ENCODE peak calls at places on chromosomes 2 and 18, in five cellular contexts. One of them, this sample, is unnamed.
A peak's percentile ranks its signal among the peaks of the same experiment; 100 is the strongest.

GRCh38 chr2:57880967-57881366 is 165.6 kb upstream of the VRK2 start:
- DNase-seq in small intestine: no peak
- DNase-seq in right atrium auricular region: no peak
- DNase-seq in sigmoid colon: no peak
- DNase-seq in fibroblast of lung: no peak
- DNase-seq in this sample: no peak

GRCh38 chr2:11726384-11726783 is 20.0 kb upstream of the LPIN1 start:
- DNase-seq in small intestine: no peak
- DNase-seq in right atrium auricular region: no peak
- DNase-seq in sigmoid colon: peak; percentile 73
- DNase-seq in fibroblast of lung: peak; percentile 56
- DNase-seq in this sample: no peak

GRCh38 chr18:28095631-28096030 is 81.3 kb downstream of the CDH2 start:
- DNase-seq in small intestine: no peak
- DNase-seq in right atrium auricular region: no peak
- DNase-seq in sigmoid colon: no peak
- DNase-seq in fibroblast of lung: no peak
- DNase-seq in this sample: no peak

GRCh38 chr18:23340661-23341060 is 112.4 kb upstream of the RIOK3 start:
- DNase-seq in small intestine: no peak
- DNase-seq in right atrium auricular region: peak; percentile 81
- DNase-seq in sigmoid colon: no peak
- DNase-seq in fibroblast of lung: peak; percentile 79
- DNase-seq in this sample: no peak

GRCh38 chr2:18380316-18380715 is 180.1 kb downstream of the RDH14 start:
- DNase-seq in small intestine: no peak
- DNase-seq in right atrium auricular region: no peak
- DNase-seq in sigmoid colon: no peak
- DNase-seq in fibroblast of lung: peak; percentile 17
- DNase-seq in this sample: no peak

GRCh38 chr2:105962221-105962620 is 217.5 kb downstream of the NCK2 start:
- DNase-seq in small intestine: no peak
- DNase-seq in right atrium auricular region: no peak
- DNase-seq in sigmoid colon: no peak
- DNase-seq in fibroblast of lung: no peak
- DNase-seq in this sample: no peak

GRCh38 chr18:3458378-3458777 is 8.4 kb downstream of the TGIF1 start:
- DNase-seq in small intestine: peak; percentile 31
- DNase-seq in right atrium auricular region: no peak
- DNase-seq in sigmoid colon: no peak
- DNase-seq in fibroblast of lung: no peak
- DNase-seq in this sample: no peak

GRCh38 chr2:188512456-188512855 is 220.8 kb downstream of the GULP1 start:
- DNase-seq in small intestine: peak; percentile 28
- DNase-seq in right atrium auricular region: no peak
- DNase-seq in sigmoid colon: no peak
- DNase-seq in fibroblast of lung: peak; percentile 83
- DNase-seq in this sample: no peak

GRCh38 chr18:44986933-44987332 is 306.2 kb downstream of the SETBP1 start:
- DNase-seq in small intestine: no peak
- DNase-seq in right atrium auricular region: no peak
- DNase-seq in sigmoid colon: no peak
- DNase-seq in fibroblast of lung: peak; percentile 53
- DNase-seq in this sample: no peak

GRCh38 chr2:141041281-141041680 is 1089.5 kb downstream of the LRP1B start:
- DNase-seq in small intestine: no peak
- DNase-seq in right atrium auricular region: no peak
- DNase-seq in sigmoid colon: no peak
- DNase-seq in fibroblast of lung: no peak
- DNase-seq in this sample: no peak

GRCh38 chr2:174522553-174522952 is 35.7 kb upstream of the GPR155 start:
- DNase-seq in small intestine: peak; percentile 15
- DNase-seq in right atrium auricular region: no peak
- DNase-seq in sigmoid colon: no peak
- DNase-seq in fibroblast of lung: peak; percentile 31
- DNase-seq in this sample: no peak

GRCh38 chr2:187037310-187037709 is 188.3 kb upstream of the ZSWIM2 start:
- DNase-seq in small intestine: no peak
- DNase-seq in right atrium auricular region: no peak
- DNase-seq in sigmoid colon: no peak
- DNase-seq in fibroblast of lung: no peak
- DNase-seq in this sample: no peak

GRCh38 chr2:145563752-145564615 is 1044.1 kb upstream of the ZEB2 start:
- DNase-seq in small intestine: no peak
- DNase-seq in right atrium auricular region: no peak
- DNase-seq in sigmoid colon: no peak
- DNase-seq in fibroblast of lung: peak; percentile 31
- DNase-seq in this sample: no peak

GRCh38 chr2:53058526-53058925 is 709.1 kb upstream of the CHAC2 start:
- DNase-seq in small intestine: no peak
- DNase-seq in right atrium auricular region: no peak
- DNase-seq in sigmoid colon: no peak
- DNase-seq in fibroblast of lung: no peak
- DNase-seq in this sample: no peak

GRCh38 chr2:193556766-193557470 is 1362.2 kb upstream of the TMEFF2 start:
- DNase-seq in small intestine: no peak
- DNase-seq in right atrium auricular region: no peak
- DNase-seq in sigmoid colon: no peak
- DNase-seq in fibroblast of lung: no peak
- DNase-seq in this sample: no peak

GRCh38 chr2:201973316-201973715 is 60.3 kb upstream of the FZD7 start:
- DNase-seq in small intestine: no peak
- DNase-seq in right atrium auricular region: no peak
- DNase-seq in sigmoid colon: no peak
- DNase-seq in fibroblast of lung: no peak
- DNase-seq in this sample: no peak
- H3K27ac ChIP-seq in small intestine: no peak overlapping the region
- H3K27ac ChIP-seq in right atrium auricular region: no peak overlapping the region
- H3K27ac ChIP-seq in sigmoid colon: no peak overlapping the region
- H3K27ac ChIP-seq in fibroblast of lung: no peak overlapping the region
- H3K27ac ChIP-seq in this sample: no peak overlapping the region

DNA sequence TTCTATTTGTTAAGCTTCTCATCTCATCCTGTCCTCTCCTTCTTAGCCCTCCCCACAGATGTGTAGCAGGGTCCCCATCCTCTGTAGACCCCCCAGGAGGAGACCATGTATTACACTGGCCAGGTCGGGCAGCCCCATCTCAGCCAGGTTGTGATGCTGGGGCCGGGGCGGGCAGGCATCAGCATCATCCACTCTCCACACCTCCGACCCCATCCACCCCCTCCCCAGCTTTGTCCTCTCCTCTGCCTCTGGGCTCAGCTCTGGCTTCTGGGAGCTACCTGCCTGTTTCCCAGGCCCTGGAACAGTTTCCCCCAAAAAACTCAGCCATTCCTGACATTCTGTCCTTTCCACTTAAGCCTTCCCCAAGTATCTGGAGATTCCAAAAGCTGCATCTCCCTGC is 49.2 kb downstream of the GBX2 start:
- DNase-seq in small intestine: no peak
- DNase-seq in right atrium auricular region: no peak
- DNase-seq in sigmoid colon: no peak
- DNase-seq in fibroblast of lung: no peak
- DNase-seq in this sample: no peak
- H3K27ac ChIP-seq in small intestine: no peak overlapping the region
- H3K27ac ChIP-seq in right atrium auricular region: no peak overlapping the region
- H3K27ac ChIP-seq in sigmoid colon: no peak overlapping the region
- H3K27ac ChIP-seq in fibroblast of lung: no peak overlapping the region
- H3K27ac ChIP-seq in this sample: no peak overlapping the region

DNA sequence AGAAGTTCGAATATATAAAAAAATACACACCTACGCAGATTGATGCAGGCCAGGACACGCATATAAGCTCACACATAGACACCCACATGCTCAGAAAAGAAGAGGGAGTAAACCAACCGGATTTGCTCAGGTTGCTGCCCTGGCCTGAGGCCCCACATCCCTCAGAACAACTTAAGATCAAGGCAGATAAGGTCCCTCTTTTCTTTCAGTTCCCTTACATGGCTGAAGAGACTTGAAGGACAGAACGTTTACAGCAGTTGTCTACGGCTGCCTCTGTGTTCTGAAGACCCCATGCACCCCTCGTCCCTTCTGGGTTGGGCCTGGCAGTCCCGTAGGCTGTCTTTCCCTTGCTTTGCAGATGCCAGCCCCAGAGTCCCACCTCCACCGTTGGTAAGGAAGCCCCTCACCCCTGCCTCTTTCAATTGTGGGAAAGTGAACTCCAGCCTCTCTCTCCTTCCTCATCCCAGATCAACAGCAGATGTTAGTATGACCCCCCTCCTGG is 4.3 kb upstream of the NAGK start:
- DNase-seq in small intestine: no peak
- DNase-seq in right atrium auricular region: no peak
- DNase-seq in sigmoid colon: no peak
- DNase-seq in fibroblast of lung: no peak
- DNase-seq in this sample: no peak
- H3K27ac ChIP-seq in small intestine: peak overlapping the region; percentile 18
- H3K27ac ChIP-seq in right atrium auricular region: no peak overlapping the region
- H3K27ac ChIP-seq in sigmoid colon: peak overlapping the region; percentile 44
- H3K27ac ChIP-seq in fibroblast of lung: no peak overlapping the region
- H3K27ac ChIP-seq in this sample: peak overlapping the region; percentile 77

GRCh38 chr2:47119001-47119400 is 36.1 kb downstream of the STPG4 start:
- DNase-seq in small intestine: peak; percentile 9
- DNase-seq in right atrium auricular region: no peak
- DNase-seq in sigmoid colon: no peak
- DNase-seq in fibroblast of lung: peak; percentile 76
- DNase-seq in this sample: no peak

GRCh38 chr2:47112665-47113435 is 42.3 kb downstream of the STPG4 start:
- DNase-seq in small intestine: no peak
- DNase-seq in right atrium auricular region: no peak
- DNase-seq in sigmoid colon: no peak
- DNase-seq in fibroblast of lung: no peak
- DNase-seq in this sample: no peak

GRCh38 chr2:47118581-47118980 is 36.5 kb downstream of the STPG4 start:
- DNase-seq in small intestine: no peak
- DNase-seq in right atrium auricular region: no peak
- DNase-seq in sigmoid colon: no peak
- DNase-seq in fibroblast of lung: no peak
- DNase-seq in this sample: no peak
- H3K27ac ChIP-seq in small intestine: no peak overlapping the region
- H3K27ac ChIP-seq in right atrium auricular region: no peak overlapping the region
- H3K27ac ChIP-seq in sigmoid colon: no peak overlapping the region
- H3K27ac ChIP-seq in fibroblast of lung: peak overlapping the region; percentile 15
- H3K27ac ChIP-seq in this sample: no peak overlapping the region

DNA sequence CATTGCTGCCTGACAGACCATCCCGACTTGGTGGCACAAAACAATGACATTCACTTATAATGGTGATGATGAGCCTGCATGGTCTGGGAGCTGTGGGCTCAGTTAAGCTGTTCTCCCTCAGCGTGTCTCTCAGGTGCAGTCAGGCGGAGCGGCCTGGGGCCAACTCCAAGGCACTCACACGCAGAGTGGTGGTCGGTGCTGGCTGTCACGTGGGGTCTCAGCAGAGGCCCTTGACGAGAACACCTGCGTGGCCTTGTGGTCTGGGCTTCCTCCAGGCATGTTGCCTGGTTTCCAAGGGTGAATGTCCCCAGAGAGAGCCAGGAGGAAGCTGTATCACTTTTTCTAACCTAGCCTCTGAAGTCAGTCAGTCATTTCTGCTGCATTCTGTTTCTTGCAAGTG is 29.8 kb downstream of the ARMC9 start:
- DNase-seq in small intestine: no peak
- DNase-seq in right atrium auricular region: no peak
- DNase-seq in sigmoid colon: peak; percentile 60
- DNase-seq in fibroblast of lung: no peak
- DNase-seq in this sample: no peak
- H3K27ac ChIP-seq in small intestine: no peak overlapping the region
- H3K27ac ChIP-seq in right atrium auricular region: no peak overlapping the region
- H3K27ac ChIP-seq in sigmoid colon: peak overlapping the region; percentile 69
- H3K27ac ChIP-seq in fibroblast of lung: peak overlapping the region; percentile 15
- H3K27ac ChIP-seq in this sample: no peak overlapping the region

GRCh38 chr2:234763051-234763909 is 188.5 kb upstream of the SH3BP4 start:
- DNase-seq in small intestine: no peak
- DNase-seq in right atrium auricular region: no peak
- DNase-seq in sigmoid colon: no peak
- DNase-seq in fibroblast of lung: peak; percentile 89
- DNase-seq in this sample: no peak
- H3K27ac ChIP-seq in small intestine: no peak overlapping the region
- H3K27ac ChIP-seq in right atrium auricular region: no peak overlapping the region
- H3K27ac ChIP-seq in sigmoid colon: no peak overlapping the region
- H3K27ac ChIP-seq in fibroblast of lung: peak overlapping the region; percentile 52
- H3K27ac ChIP-seq in this sample: no peak overlapping the region

DNA sequence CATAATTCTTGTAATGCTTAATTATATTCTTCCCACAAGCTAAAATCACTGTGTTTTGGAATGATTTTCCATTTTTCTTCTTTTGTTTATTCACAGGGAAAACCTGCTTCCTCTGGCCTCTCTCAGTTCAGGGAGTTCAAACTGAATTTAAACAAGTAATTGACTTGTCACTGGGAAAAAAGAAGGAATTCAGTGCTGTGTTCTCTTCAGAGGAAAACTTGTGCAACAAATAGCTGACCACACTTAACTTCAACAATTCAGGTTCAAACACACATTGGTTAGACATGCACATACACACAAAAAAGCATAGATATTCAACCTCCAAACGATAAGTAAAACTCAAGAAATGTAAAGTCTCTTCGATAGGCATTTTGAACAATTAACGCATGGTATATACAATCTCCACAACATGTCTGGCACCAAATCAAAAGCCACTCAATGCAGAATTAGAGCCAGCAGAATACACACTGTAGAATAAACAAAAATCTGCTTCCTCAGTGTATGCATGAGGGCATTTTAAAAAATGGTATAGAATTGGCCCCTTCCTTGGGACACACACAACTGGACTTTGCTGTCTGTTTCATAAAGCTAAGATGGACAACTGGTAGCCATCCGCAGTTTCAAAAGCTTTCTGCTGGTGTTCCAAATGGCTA is 269.0 kb downstream of the TCF4 start:
- DNase-seq in small intestine: no peak
- DNase-seq in right atrium auricular region: no peak
- DNase-seq in sigmoid colon: no peak
- DNase-seq in fibroblast of lung: peak; percentile 87
- DNase-seq in this sample: no peak
- H3K27ac ChIP-seq in small intestine: no peak overlapping the region
- H3K27ac ChIP-seq in right atrium auricular region: peak overlapping the region; percentile 96
- H3K27ac ChIP-seq in sigmoid colon: peak overlapping the region; percentile 90
- H3K27ac ChIP-seq in fibroblast of lung: peak overlapping the region; percentile 83
- H3K27ac ChIP-seq in this sample: peak overlapping the region; percentile 79

DNA sequence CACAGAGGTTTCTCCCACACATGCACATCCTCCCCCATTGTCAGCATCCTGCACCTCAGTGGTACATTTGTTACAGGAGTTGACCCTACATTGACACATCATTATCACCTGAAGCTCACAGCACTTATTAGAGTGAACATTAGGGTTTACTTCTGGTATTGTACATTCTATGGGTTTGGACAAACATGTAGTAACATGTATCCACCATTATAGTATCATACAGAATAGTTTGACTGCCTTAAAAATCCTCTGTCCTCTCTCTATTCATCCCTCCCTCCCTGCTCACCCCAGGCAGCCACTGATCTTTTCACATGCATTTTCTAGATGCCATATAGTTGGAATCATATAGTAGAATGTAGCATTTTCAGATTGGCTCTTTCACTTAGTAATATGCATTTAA is 53.5 kb downstream of the NXPH2 start:
- DNase-seq in small intestine: no peak
- DNase-seq in right atrium auricular region: no peak
- DNase-seq in sigmoid colon: no peak
- DNase-seq in fibroblast of lung: no peak
- DNase-seq in this sample: no peak
- H3K27ac ChIP-seq in small intestine: no peak overlapping the region
- H3K27ac ChIP-seq in right atrium auricular region: no peak overlapping the region
- H3K27ac ChIP-seq in sigmoid colon: no peak overlapping the region
- H3K27ac ChIP-seq in fibroblast of lung: no peak overlapping the region
- H3K27ac ChIP-seq in this sample: no peak overlapping the region